ENCODE peak calls at places on chromosomes 6 and 20, in six cellular contexts. Y is HepG2, Z is prostate gland, L is HCT116, K is sigmoid colon, M is stomach. F is an unnamed sample. For H3K4me1, the result is how much of the 10 kb centered on the place peaks cover.

GRCh38 chr6:84466521-84466920 is 239.1 kb upstream of the CEP162 start:
- DNase-seq in K (no peak), Z (no peak), L (peak), M (no peak), Y (no peak), F (no peak)

GRCh38 chr6:14193524-14193923 is 76.0 kb downstream of the CD83 start:
- DNase-seq in Z (no peak), L (no peak), K (no peak), Y (no peak), M (no peak), F (no peak)

GRCh38 chr20:61745397-61746146 is 320.1 kb downstream of the TAF4 start:
- DNase-seq in M (no peak), Z (no peak), K (no peak), L (no peak), Y (no peak), F (no peak)

GRCh38 chr6:117976030-117976651 is 69.1 kb downstream of the SLC35F1 start:
- DNase-seq in Z (peak), L (peak), K (no peak), Y (peak), M (no peak), F (no peak)

GRCh38 chr6:33794910-33795615 is 6.1 kb upstream of the LEMD2 start:
- DNase-seq in Y (peak), L (no peak), M (no peak), Z (no peak), K (no peak), F (no peak)

GRCh38 chr6:149147191-149147590 is 170.3 kb upstream of the TAB2 start:
- DNase-seq in M (no peak), L (no peak), Z (no peak), Y (no peak), K (no peak), F (no peak)

GRCh38 chr6:148943451-148943850 is 196.6 kb downstream of the UST start:
- DNase-seq in Y (no peak), M (no peak), Z (no peak), K (no peak), L (no peak), F (no peak)

GRCh38 chr6:108876929-108877775 is 28.9 kb downstream of the ARMC2 start:
- DNase-seq in Z (no peak), L (no peak), K (peak), Y (no peak), M (peak), F (peak)

GRCh38 chr20:47610945-47611250 is 109.2 kb downstream of the NCOA3 start:
- DNase-seq in K (no peak), Z (no peak), Y (no peak), L (no peak), M (no peak), F (no peak)

GRCh38 chr20:58618694-58619540 is 32.2 kb upstream of the STX16 start:
- DNase-seq in M (no peak), L (no peak), Z (peak), K (no peak), Y (no peak), F (no peak)

GRCh38 chr20:11687546-11688292 is 230.0 kb upstream of the BTBD3 start:
- DNase-seq in K (no peak), Y (peak), M (no peak), Z (no peak), L (no peak), F (no peak)

GRCh38 chr6:69090132-69090531 is 455.1 kb downstream of the ADGRB3 start:
- DNase-seq in K (no peak), Y (no peak), M (no peak), Z (no peak), L (no peak), F (no peak)

GRCh38 chr6:42243046-42243445 is 25.4 kb upstream of the MRPS10 start:
- DNase-seq in Y (no peak), K (no peak), L (no peak), Z (no peak), M (no peak), F (no peak)

GRCh38 chr20:44714701-44715494 is at the start of gene CCN5:
- DNase-seq in Y (peak), M (peak), K (peak), L (peak), Z (peak), F (peak)

GRCh38 chr6:154306696-154307095 is 49.9 kb downstream of the IPCEF1 start:
- DNase-seq in L (no peak), Y (no peak), K (no peak), Z (no peak), M (no peak), F (no peak)

GRCh38 chr20:61359254-61359653 is 107.2 kb downstream of the CDH4 start:
- DNase-seq in M (no peak), L (no peak), Z (no peak), Y (no peak), K (no peak), F (no peak)

GRCh38 chr6:31125162-31125561 is 4.9 kb upstream of the CDSN start:
- DNase-seq in M (peak), Y (no peak), Z (peak), L (no peak), K (peak), F (no peak)

DNA sequence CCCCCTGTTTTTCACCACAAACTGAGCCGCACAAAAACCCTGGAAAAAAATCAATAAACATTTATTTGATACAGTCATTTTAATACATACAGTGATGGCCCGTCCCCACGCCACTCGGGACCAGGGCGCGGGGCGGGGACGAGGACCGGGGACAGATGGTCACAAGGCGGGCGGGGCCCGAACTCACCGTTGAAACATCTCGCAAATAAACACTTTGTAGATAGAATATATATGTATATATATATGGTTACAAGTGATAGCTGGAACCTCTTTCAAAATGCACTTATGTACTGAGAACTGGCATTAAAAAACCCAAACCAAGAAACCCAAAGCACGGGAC is 418 bp upstream of the UCKL1 start:
- DNase-seq in L (no peak), M (no peak), Z (no peak), K (no peak), Y (no peak), F (no peak)
- H3K4me1 ChIP-seq in L (half or more), M (under half), Z (under half), K (under half), Y (half or more), F (under half)

DNA sequence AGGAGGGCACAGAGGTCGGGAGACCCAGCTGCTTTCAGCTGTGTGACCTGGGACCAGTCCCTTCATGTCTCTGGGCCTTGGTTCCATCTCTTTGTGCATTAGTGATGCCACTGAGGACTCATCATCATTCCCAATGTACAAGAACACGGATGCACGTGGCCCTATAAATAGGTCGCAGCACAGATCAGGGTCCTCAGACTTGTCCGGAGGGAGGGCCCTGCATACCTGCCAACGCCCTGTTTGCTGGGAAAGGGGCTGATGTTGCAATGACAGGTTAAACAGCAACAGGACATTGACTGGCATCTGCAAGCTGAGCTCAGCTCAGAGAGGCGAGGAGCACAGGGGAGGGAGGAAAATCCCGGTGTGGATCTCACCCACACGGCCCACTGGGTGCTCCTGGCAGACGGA is 21.8 kb downstream of the TGM2 start:
- DNase-seq in Z (no peak), M (no peak), K (no peak), L (no peak), Y (peak), F (peak)
- TF ChIP-seq POLR2AphosphoS5 in Z (no peak), M (no peak), K (no peak), L (no peak), Y (peak), F (no peak)

DNA sequence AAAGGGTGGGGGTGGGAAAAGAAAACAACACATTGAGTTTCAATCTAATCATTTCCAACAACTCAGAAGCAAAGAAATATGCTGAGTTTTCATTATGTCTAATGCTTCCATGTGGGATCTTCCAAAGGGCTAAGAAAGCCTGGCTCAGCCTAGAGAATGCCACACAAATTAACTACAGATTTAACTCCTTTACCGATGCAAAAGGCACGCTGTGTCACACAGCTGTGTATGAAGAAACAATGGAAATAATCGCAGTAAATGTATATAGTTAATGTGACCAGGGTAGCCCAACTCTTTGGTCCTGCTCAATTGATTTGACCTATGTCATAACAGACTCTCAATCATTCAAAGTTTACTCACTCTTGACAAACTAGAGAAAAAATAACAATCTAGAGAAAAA is 17.8 kb downstream of the B4GALT5 start:
- DNase-seq in Z (no peak), L (no peak), Y (no peak), M (no peak), K (no peak), F (no peak)
- H3K27ac ChIP-seq in Z (no peak), L (no peak), Y (no peak), M (no peak), K (no peak), F (no peak)

GRCh38 chr6:35388772-35389352 is 46.5 kb downstream of the PPARD start:
- DNase-seq in Z (no peak), K (no peak), M (no peak), Y (no peak), L (no peak), F (peak)
- H3K4me1 ChIP-seq in Z (under half), K (under half), M (under half), Y (under half), L (half or more), F (under half)